ENCODE peak calls at places on chromosomes 13 and 19, in eight cellular contexts. One of them, this sample, is unnamed.

GRCh38 chr13:109979186-109979585 is 192.8 kb upstream of the IRS2 start:
- DNase-seq in breast epithelium: no peak
- DNase-seq in B cell: no peak
- DNase-seq in psoas muscle: no peak
- DNase-seq in AG09309: no peak
- DNase-seq in testis: no peak
- DNase-seq in hepatocyte: no peak
- DNase-seq in neural progenitor cell: no peak
- DNase-seq in this sample: no peak

GRCh38 chr13:100954430-100955361 is 280.1 kb upstream of the TMTC4 start:
- DNase-seq in breast epithelium: no peak
- DNase-seq in B cell: no peak
- DNase-seq in psoas muscle: no peak
- DNase-seq in AG09309: no peak
- DNase-seq in testis: no peak
- DNase-seq in hepatocyte: no peak
- DNase-seq in neural progenitor cell: no peak
- DNase-seq in this sample: no peak

GRCh38 chr19:35643255-35644205 is 2.0 kb downstream of the ETV2 start:
- DNase-seq in breast epithelium: peak
- DNase-seq in B cell: peak
- DNase-seq in psoas muscle: peak
- DNase-seq in AG09309: no peak
- DNase-seq in testis: peak
- DNase-seq in hepatocyte: peak
- DNase-seq in neural progenitor cell: peak
- DNase-seq in this sample: peak

GRCh38 chr13:51844862-51845573 is at the start of gene TMEM272:
- DNase-seq in breast epithelium: no peak
- DNase-seq in B cell: peak
- DNase-seq in psoas muscle: peak
- DNase-seq in AG09309: no peak
- DNase-seq in testis: peak
- DNase-seq in hepatocyte: peak
- DNase-seq in neural progenitor cell: peak
- DNase-seq in this sample: no peak

GRCh38 chr13:99572131-99572530 is 70.9 kb downstream of the TM9SF2 start:
- DNase-seq in breast epithelium: no peak
- DNase-seq in B cell: no peak
- DNase-seq in psoas muscle: no peak
- DNase-seq in AG09309: peak
- DNase-seq in testis: no peak
- DNase-seq in hepatocyte: no peak
- DNase-seq in neural progenitor cell: no peak
- DNase-seq in this sample: no peak

GRCh38 chr13:47396915-47397314 is 500.1 kb upstream of the HTR2A start:
- DNase-seq in breast epithelium: no peak
- DNase-seq in B cell: no peak
- DNase-seq in psoas muscle: no peak
- DNase-seq in AG09309: no peak
- DNase-seq in testis: no peak
- DNase-seq in hepatocyte: no peak
- DNase-seq in neural progenitor cell: peak
- DNase-seq in this sample: no peak

GRCh38 chr13:90640976-90641375 is 706.5 kb upstream of the MIR17HG start:
- DNase-seq in breast epithelium: no peak
- DNase-seq in B cell: no peak
- DNase-seq in psoas muscle: no peak
- DNase-seq in AG09309: no peak
- DNase-seq in testis: no peak
- DNase-seq in hepatocyte: no peak
- DNase-seq in neural progenitor cell: no peak
- DNase-seq in this sample: no peak

GRCh38 chr19:49560358-49560900 is 19.9 kb downstream of the NOSIP start:
- DNase-seq in breast epithelium: peak
- DNase-seq in B cell: peak
- DNase-seq in psoas muscle: peak
- DNase-seq in AG09309: no peak
- DNase-seq in testis: peak
- DNase-seq in hepatocyte: no peak
- DNase-seq in neural progenitor cell: no peak
- DNase-seq in this sample: no peak

GRCh38 chr13:38849316-38849715 is 141.3 kb downstream of the STOML3 start:
- DNase-seq in breast epithelium: no peak
- DNase-seq in B cell: no peak
- DNase-seq in psoas muscle: no peak
- DNase-seq in AG09309: no peak
- DNase-seq in testis: no peak
- DNase-seq in hepatocyte: no peak
- DNase-seq in neural progenitor cell: no peak
- DNase-seq in this sample: no peak

GRCh38 chr19:6856749-6857372 is 30.5 kb upstream of the ADGRE1 start:
- DNase-seq in breast epithelium: no peak
- DNase-seq in B cell: no peak
- DNase-seq in psoas muscle: no peak
- DNase-seq in AG09309: no peak
- DNase-seq in testis: peak
- DNase-seq in hepatocyte: no peak
- DNase-seq in neural progenitor cell: no peak
- DNase-seq in this sample: no peak

GRCh38 chr19:4676955-4677731 is 7.0 kb upstream of the MYDGF start:
- DNase-seq in breast epithelium: no peak
- DNase-seq in B cell: no peak
- DNase-seq in psoas muscle: peak
- DNase-seq in AG09309: no peak
- DNase-seq in testis: peak
- DNase-seq in hepatocyte: peak
- DNase-seq in neural progenitor cell: peak
- DNase-seq in this sample: peak

GRCh38 chr19:7426986-7427385 is 61.8 kb downstream of the PEX11G start:
- DNase-seq in breast epithelium: no peak
- DNase-seq in B cell: no peak
- DNase-seq in psoas muscle: no peak
- DNase-seq in AG09309: no peak
- DNase-seq in testis: no peak
- DNase-seq in hepatocyte: no peak
- DNase-seq in neural progenitor cell: no peak
- DNase-seq in this sample: no peak

GRCh38 chr19:44722131-44723121 is 23.5 kb downstream of the CEACAM16 start:
- DNase-seq in breast epithelium: no peak
- DNase-seq in B cell: peak
- DNase-seq in psoas muscle: no peak
- DNase-seq in AG09309: no peak
- DNase-seq in testis: no peak
- DNase-seq in hepatocyte: no peak
- DNase-seq in neural progenitor cell: no peak
- DNase-seq in this sample: no peak

GRCh38 chr19:5456130-5456835 is 1.1 kb downstream of the ZNRF4 start:
- DNase-seq in breast epithelium: no peak
- DNase-seq in B cell: no peak
- DNase-seq in psoas muscle: no peak
- DNase-seq in AG09309: no peak
- DNase-seq in testis: no peak
- DNase-seq in hepatocyte: no peak
- DNase-seq in neural progenitor cell: no peak
- DNase-seq in this sample: no peak

GRCh38 chr13:109494955-109495354 is 291.4 kb downstream of the IRS2 start:
- DNase-seq in breast epithelium: no peak
- DNase-seq in B cell: no peak
- DNase-seq in psoas muscle: no peak
- DNase-seq in AG09309: peak
- DNase-seq in testis: no peak
- DNase-seq in hepatocyte: no peak
- DNase-seq in neural progenitor cell: no peak
- DNase-seq in this sample: no peak

GRCh38 chr13:57569981-57570380 is 61.6 kb upstream of the PCDH17 start:
- DNase-seq in breast epithelium: no peak
- DNase-seq in B cell: no peak
- DNase-seq in psoas muscle: no peak
- DNase-seq in AG09309: no peak
- DNase-seq in testis: no peak
- DNase-seq in hepatocyte: no peak
- DNase-seq in neural progenitor cell: no peak
- DNase-seq in this sample: no peak

GRCh38 chr19:1510807-1511206 is 2.0 kb downstream of the ADAMTSL5 start:
- DNase-seq in breast epithelium: no peak
- DNase-seq in B cell: no peak
- DNase-seq in psoas muscle: no peak
- DNase-seq in AG09309: no peak
- DNase-seq in testis: no peak
- DNase-seq in hepatocyte: no peak
- DNase-seq in neural progenitor cell: no peak
- DNase-seq in this sample: no peak
- TF ChIP-seq CTCF in breast epithelium: no peak
- TF ChIP-seq CTCF in B cell: no peak
- TF ChIP-seq CTCF in psoas muscle: no peak
- TF ChIP-seq CTCF in AG09309: no peak
- TF ChIP-seq CTCF in testis: no peak
- TF ChIP-seq CTCF in hepatocyte: no peak
- TF ChIP-seq CTCF in neural progenitor cell: no peak
- TF ChIP-seq CTCF in this sample: no peak

GRCh38 chr13:112743451-112744305 is 53.8 kb downstream of the ATP11A start:
- DNase-seq in breast epithelium: no peak
- DNase-seq in B cell: no peak
- DNase-seq in psoas muscle: no peak
- DNase-seq in AG09309: no peak
- DNase-seq in testis: no peak
- DNase-seq in hepatocyte: no peak
- DNase-seq in neural progenitor cell: no peak
- DNase-seq in this sample: no peak
- TF ChIP-seq CTCF in breast epithelium: no peak
- TF ChIP-seq CTCF in B cell: no peak
- TF ChIP-seq CTCF in psoas muscle: no peak
- TF ChIP-seq CTCF in AG09309: no peak
- TF ChIP-seq CTCF in testis: no peak
- TF ChIP-seq CTCF in hepatocyte: no peak
- TF ChIP-seq CTCF in neural progenitor cell: no peak
- TF ChIP-seq CTCF in this sample: no peak

GRCh38 chr19:39499932-39500331 is 1.2 kb downstream of the DLL3 start:
- DNase-seq in breast epithelium: no peak
- DNase-seq in B cell: no peak
- DNase-seq in psoas muscle: no peak
- DNase-seq in AG09309: no peak
- DNase-seq in testis: no peak
- DNase-seq in hepatocyte: no peak
- DNase-seq in neural progenitor cell: no peak
- DNase-seq in this sample: no peak

GRCh38 chr19:39499082-39499642 is 415 bp downstream of the DLL3 start:
- DNase-seq in breast epithelium: no peak
- DNase-seq in B cell: peak
- DNase-seq in psoas muscle: no peak
- DNase-seq in AG09309: no peak
- DNase-seq in testis: no peak
- DNase-seq in hepatocyte: peak
- DNase-seq in neural progenitor cell: peak
- DNase-seq in this sample: no peak

GRCh38 chr19:39496063-39496462 is 2.7 kb upstream of the DLL3 start:
- DNase-seq in breast epithelium: no peak
- DNase-seq in B cell: no peak
- DNase-seq in psoas muscle: no peak
- DNase-seq in AG09309: no peak
- DNase-seq in testis: no peak
- DNase-seq in hepatocyte: no peak
- DNase-seq in neural progenitor cell: no peak
- DNase-seq in this sample: no peak

GRCh38 chr19:39498262-39499081 is at the start of gene DLL3:
- DNase-seq in breast epithelium: no peak
- DNase-seq in B cell: peak
- DNase-seq in psoas muscle: no peak
- DNase-seq in AG09309: no peak
- DNase-seq in testis: no peak
- DNase-seq in hepatocyte: peak
- DNase-seq in neural progenitor cell: peak
- DNase-seq in this sample: no peak

GRCh38 chr19:39497850-39498261 is 891 bp upstream of the DLL3 start:
- DNase-seq in breast epithelium: no peak
- DNase-seq in B cell: peak
- DNase-seq in psoas muscle: no peak
- DNase-seq in AG09309: no peak
- DNase-seq in testis: peak
- DNase-seq in hepatocyte: peak
- DNase-seq in neural progenitor cell: peak
- DNase-seq in this sample: no peak
- TF ChIP-seq CTCF in breast epithelium: no peak
- TF ChIP-seq CTCF in B cell: peak
- TF ChIP-seq CTCF in psoas muscle: peak
- TF ChIP-seq CTCF in AG09309: peak
- TF ChIP-seq CTCF in testis: no peak
- TF ChIP-seq CTCF in hepatocyte: peak
- TF ChIP-seq CTCF in neural progenitor cell: peak
- TF ChIP-seq CTCF in this sample: peak

DNA sequence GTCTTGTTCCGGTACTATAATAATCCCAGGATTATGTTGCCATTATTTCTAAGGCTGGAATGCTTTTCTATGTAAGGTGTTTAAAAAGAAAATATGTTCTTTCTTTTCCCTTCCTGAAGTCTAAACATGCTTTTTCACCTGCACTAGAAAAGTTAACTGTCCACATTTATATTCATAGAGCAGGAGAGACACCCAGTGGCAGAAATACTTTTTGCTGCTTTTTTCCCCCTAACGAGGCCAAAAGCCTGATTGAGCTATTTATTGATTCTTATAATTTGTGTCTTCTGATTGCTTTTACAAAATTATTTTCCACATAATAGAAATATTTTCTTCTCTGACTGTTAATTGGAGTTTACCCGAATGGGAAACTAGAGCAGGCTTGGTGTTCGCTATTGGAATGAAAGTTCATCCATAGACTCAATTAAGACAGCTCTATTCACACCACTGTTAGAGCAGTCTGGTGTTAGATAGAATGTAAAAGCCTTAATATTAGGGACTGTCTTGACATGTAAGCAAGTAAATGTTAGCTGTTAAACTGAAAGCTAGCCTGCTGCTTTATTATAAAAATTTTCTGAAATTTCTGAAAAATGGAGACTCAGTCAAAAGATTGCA is 15.8 kb downstream of the GPR180 start:
- DNase-seq in breast epithelium: no peak
- DNase-seq in B cell: no peak
- DNase-seq in psoas muscle: no peak
- DNase-seq in AG09309: no peak
- DNase-seq in testis: no peak
- DNase-seq in hepatocyte: peak
- DNase-seq in neural progenitor cell: no peak
- DNase-seq in this sample: no peak
- TF ChIP-seq CTCF in breast epithelium: no peak
- TF ChIP-seq CTCF in B cell: peak
- TF ChIP-seq CTCF in psoas muscle: peak
- TF ChIP-seq CTCF in AG09309: peak
- TF ChIP-seq CTCF in testis: peak
- TF ChIP-seq CTCF in hepatocyte: peak
- TF ChIP-seq CTCF in neural progenitor cell: peak
- TF ChIP-seq CTCF in this sample: peak

This sample was measured in retinal pigment epithelial cell.